ENCODE peak calls at places on chromosome 1, in six cellular contexts. M is heart right ventricle; Y is OCI-LY7; U is aorta; V is AG20443; B is stimulated activated naive B cell treated with anti-CD40 and anti-IgM and Interleukin-4, amounts not matched to agents 10 μg/mL and 1 μg/mL and 100 μg/mL, for 72 hours. H is an unnamed sample.

GRCh38 chr1:182742780-182743179 is 46.8 kb upstream of the NPL start:
- DNase-seq in M (no peak), Y (no peak), U (no peak), V (no peak), B (no peak), H (no peak)

GRCh38 chr1:182259229-182259872 is 132.2 kb downstream of the GLUL start:
- DNase-seq in M (no peak), Y (no peak), U (peak; percentile 72), V (peak; percentile 68), B (no peak), H (peak; percentile 38)

GRCh38 chr1:22636369-22636768 is at the start of gene C1QA:
- DNase-seq in M (peak; percentile 61), Y (no peak), U (peak; percentile 91), V (no peak), B (no peak), H (no peak)

GRCh38 chr1:69648486-69648885 is 80.8 kb downstream of the LRRC7 start:
- DNase-seq in M (no peak), Y (no peak), U (no peak), V (no peak), B (no peak), H (no peak)

GRCh38 chr1:30727013-30727684 is 3.8 kb upstream of the MATN1 start:
- DNase-seq in M (no peak), Y (no peak), U (no peak), V (no peak), B (no peak), H (no peak)

GRCh38 chr1:112923956-112924349 is 32.0 kb downstream of the SLC16A1 start:
- DNase-seq in M (no peak), Y (no peak), U (no peak), V (no peak), B (no peak), H (no peak)

GRCh38 chr1:247390116-247390791 is 25.7 kb upstream of the NLRP3 start:
- DNase-seq in M (peak; percentile 42), Y (peak; percentile 86), U (peak; percentile 85), V (peak; percentile 90), B (peak; percentile 95), H (peak; percentile 73)

GRCh38 chr1:159828916-159829634 is 2.4 kb downstream of the SLAMF8 start:
- DNase-seq in M (peak; percentile 50), Y (peak; percentile 29), U (peak; percentile 81), V (no peak), B (peak; percentile 28), H (no peak)

GRCh38 chr1:157363660-157364140 is 188.6 kb downstream of the FCRL5 start:
- DNase-seq in M (no peak), Y (peak; percentile 54), U (no peak), V (peak; percentile 77), B (peak; percentile 26), H (no peak)

GRCh38 chr1:186681806-186682205 is 1.6 kb upstream of the PTGS2 start:
- DNase-seq in M (no peak), Y (no peak), U (no peak), V (no peak), B (no peak), H (no peak)

GRCh38 chr1:86708923-86709322 is 4.5 kb downstream of the SH3GLB1 start:
- DNase-seq in M (no peak), Y (no peak), U (no peak), V (no peak), B (no peak), H (no peak)

GRCh38 chr1:30008998-30009657 is 714.3 kb downstream of the MATN1 start:
- DNase-seq in M (no peak), Y (no peak), U (no peak), V (no peak), B (no peak), H (no peak)

GRCh38 chr1:3652538-3653285 is 396 bp downstream of the TP73 start:
- DNase-seq in M (no peak), Y (no peak), U (peak; percentile 43), V (no peak), B (no peak), H (no peak)

GRCh38 chr1:183554577-183554976 is 35.7 kb downstream of the NCF2 start:
- DNase-seq in M (no peak), Y (no peak), U (no peak), V (no peak), B (no peak), H (no peak)

GRCh38 chr1:19079541-19079940 is 123.1 kb upstream of the IFFO2 start:
- DNase-seq in M (no peak), Y (no peak), U (no peak), V (no peak), B (no peak), H (no peak)

H was measured in ovary.